ENCODE peak calls at places on chromosomes 7 and 10, in five cellular contexts. H is tibial nerve, M is A549, G is colonic mucosa, U is DND-41. T is an unnamed sample. For H3K4me1, the result is how much of the 10 kb centered on the place peaks cover.

GRCh38 chr7:74233655-74234280 is 20.4 kb downstream of the RFC2 start:
- DNase-seq in H (no peak), M (no peak), G (no peak), U (no peak), T (no peak)

GRCh38 chr10:119254355-119254754 is 47.0 kb downstream of the GRK5 start:
- DNase-seq in H (no peak), M (no peak), G (no peak), U (no peak), T (no peak)

GRCh38 chr10:97895915-97896314 is 46.3 kb downstream of the GOLGA7B start:
- DNase-seq in H (no peak), M (no peak), G (no peak), U (no peak), T (no peak)

GRCh38 chr10:70492786-70493659 is 14.5 kb downstream of the PALD1 start:
- DNase-seq in H (no peak), M (no peak), G (no peak), U (no peak), T (no peak)

GRCh38 chr10:112375721-112376577 is 2.0 kb downstream of the ACSL5 start:
- DNase-seq in H (peak), M (no peak), G (peak), U (peak), T (peak)

GRCh38 chr7:39910108-39910869 is 39.8 kb upstream of the CDK13 start:
- DNase-seq in H (no peak), M (no peak), G (no peak), U (no peak), T (no peak)

GRCh38 chr7:98284335-98285036 is 3.0 kb downstream of the BRI3 start:
- DNase-seq in H (peak), M (peak), G (peak), U (no peak), T (no peak)

GRCh38 chr10:70558871-70559810 is 43.4 kb downstream of the PRF1 start:
- DNase-seq in H (peak), M (peak), G (peak), U (peak), T (peak)

GRCh38 chr10:11338160-11338844 is 273.1 kb downstream of the USP6NL start:
- DNase-seq in H (no peak), M (no peak), G (no peak), U (no peak), T (no peak)

GRCh38 chr10:112203328-112204076 is 19.9 kb upstream of the GPAM start:
- DNase-seq in H (no peak), M (no peak), G (no peak), U (no peak), T (no peak)

GRCh38 chr7:76000566-76000965 is 6.2 kb upstream of the TMEM120A start:
- DNase-seq in H (no peak), M (no peak), G (no peak), U (no peak), T (no peak)

GRCh38 chr10:58189269-58189668 is 78.4 kb downstream of the IPMK start:
- DNase-seq in H (no peak), M (peak), G (no peak), U (no peak), T (no peak)

GRCh38 chr10:23073527-23073926 is 21.9 kb upstream of the MSRB2 start:
- DNase-seq in H (no peak), M (no peak), G (no peak), U (no peak), T (no peak)

GRCh38 chr7:71198887-71199286 is 66.9 kb downstream of the GALNT17 start:
- DNase-seq in H (no peak), M (no peak), G (no peak), U (no peak), T (no peak)

DNA sequence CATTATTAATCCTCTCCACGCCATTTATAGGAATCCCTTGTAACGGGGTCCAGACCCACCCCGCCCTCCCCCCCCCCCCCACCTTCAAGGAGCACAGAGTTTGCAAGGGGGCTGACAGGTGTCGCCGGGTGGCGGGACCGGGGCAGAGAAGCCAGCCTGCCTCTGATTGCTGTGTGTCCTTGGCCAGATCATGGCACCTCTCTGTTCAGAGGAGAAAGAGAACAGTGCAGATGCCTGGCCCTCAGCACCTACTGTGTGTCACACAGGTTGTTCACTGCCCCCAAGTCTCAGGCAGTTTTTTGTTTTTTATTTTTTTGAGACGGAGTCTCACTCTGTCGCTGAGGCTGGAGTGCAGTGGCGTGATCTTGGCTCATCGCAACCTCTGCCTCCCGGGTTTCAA is 5.4 kb upstream of the MICALL2 start:
- DNase-seq in H (no peak), M (no peak), G (no peak), U (no peak), T (no peak)
- H3K4me1 ChIP-seq in H (half or more), M (half or more), G (under half), U (under half), T (under half)

GRCh38 chr10:369441-370221 is 234.4 kb downstream of the ZMYND11 start:
- DNase-seq in H (no peak), M (no peak), G (no peak), U (no peak), T (no peak)

GRCh38 chr10:366186-366585 is 230.9 kb downstream of the ZMYND11 start:
- DNase-seq in H (no peak), M (no peak), G (no peak), U (no peak), T (no peak)

GRCh38 chr10:370222-370825 is 235.1 kb downstream of the ZMYND11 start:
- DNase-seq in H (no peak), M (no peak), G (no peak), U (no peak), T (no peak)

GRCh38 chr10:371515-371914 is 236.3 kb downstream of the ZMYND11 start:
- DNase-seq in H (no peak), M (no peak), G (no peak), U (no peak), T (no peak)

DNA sequence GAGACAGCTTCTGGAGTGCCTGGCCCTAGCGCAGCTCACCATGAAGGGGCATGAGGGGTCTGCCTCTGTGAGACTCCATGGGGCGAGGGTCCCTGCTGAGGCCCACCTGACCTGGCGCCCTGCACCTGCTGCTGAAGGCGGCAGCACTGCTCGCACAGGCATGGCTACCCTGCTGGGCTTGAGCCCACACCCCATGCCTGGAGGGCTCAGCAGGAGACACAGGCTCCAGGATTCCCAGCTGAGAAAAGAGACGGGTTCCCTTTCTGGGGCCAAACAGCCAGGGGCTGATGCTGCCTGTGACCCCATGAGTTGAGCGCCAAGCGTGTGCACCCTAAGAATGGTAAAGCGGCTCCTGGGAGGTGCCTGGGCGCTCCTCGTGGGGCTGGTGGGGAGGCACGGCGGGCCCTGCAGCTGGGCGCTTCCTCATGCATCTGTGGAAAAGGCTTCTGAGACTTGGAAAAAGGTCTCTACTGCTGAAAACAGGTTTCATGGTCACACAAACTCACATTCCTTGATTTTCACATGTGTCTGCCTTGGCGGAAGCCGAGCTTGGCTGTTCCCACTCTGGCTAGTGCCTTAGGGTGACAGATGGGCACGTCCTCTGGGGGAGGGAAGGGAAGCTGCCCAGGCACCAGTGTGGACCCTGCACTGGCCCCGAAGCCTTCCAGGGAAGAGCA is 233.5 kb downstream of the ZMYND11 start:
- DNase-seq in H (no peak), M (no peak), G (no peak), U (no peak), T (no peak)
- H3K27ac ChIP-seq in H (no peak), M (peak), G (no peak), U (peak), T (no peak)

GRCh38 chr10:6580279-6581029 is 378 bp upstream of the PRKCQ start:
- DNase-seq in H (peak), M (peak), G (peak), U (peak), T (peak)

GRCh38 chr10:6579904-6580278 is at the start of gene PRKCQ:
- DNase-seq in H (no peak), M (peak), G (peak), U (no peak), T (no peak)

GRCh38 chr10:6579193-6579903 is 728 bp downstream of the PRKCQ start:
- DNase-seq in H (no peak), M (peak), G (no peak), U (no peak), T (peak)

GRCh38 chr10:6576326-6576725 is 3.8 kb downstream of the PRKCQ start:
- DNase-seq in H (no peak), M (no peak), G (no peak), U (peak), T (peak)

DNA sequence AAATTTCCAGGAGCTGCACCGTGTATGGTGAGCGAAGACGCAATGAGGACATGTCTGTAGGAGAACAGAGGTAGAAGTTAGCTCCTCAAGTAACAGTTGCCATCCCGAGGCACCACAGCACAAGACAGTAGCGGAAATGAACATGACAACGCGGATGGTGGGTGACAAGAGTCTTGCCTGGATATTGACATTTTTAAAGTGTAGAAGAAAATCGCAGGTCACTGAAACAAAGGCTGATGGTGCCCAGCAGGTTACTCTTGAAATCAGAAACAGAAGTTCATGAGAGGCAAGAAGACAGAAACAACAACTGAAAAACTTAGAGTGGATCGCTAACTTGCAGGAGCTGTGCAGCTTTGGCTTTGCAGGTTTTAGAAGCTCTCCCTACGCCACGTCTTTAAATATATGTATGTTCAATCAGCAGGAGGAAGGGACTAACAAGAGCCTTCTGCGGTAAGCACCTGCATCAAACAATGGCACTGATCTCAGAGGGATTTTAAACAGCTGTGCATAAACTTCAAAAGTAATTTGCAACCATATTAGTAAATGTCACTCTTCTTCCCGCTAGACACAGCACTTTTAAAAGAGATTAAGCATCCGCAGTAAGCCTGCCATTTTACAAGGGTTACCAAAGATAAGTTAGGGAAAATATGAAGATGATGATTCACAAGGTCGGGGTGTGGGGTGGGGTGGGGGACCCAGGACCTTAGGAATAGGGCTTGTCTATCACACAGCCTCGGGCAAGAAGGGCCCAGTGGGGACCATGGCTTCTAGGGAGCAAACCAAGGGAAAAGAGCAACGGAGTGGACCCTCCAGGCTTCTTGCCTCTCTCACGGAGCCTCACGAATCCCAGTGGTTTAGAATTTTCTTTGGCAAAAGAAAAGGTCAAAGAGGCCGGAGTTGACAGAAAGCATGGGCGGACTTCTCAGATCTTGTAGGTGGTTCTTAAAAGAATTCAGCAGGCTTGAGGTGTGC is 1.6 kb downstream of the PRKCQ start:
- DNase-seq in H (no peak), M (no peak), G (no peak), U (peak), T (peak)
- H3K4me3 ChIP-seq in H (no peak), M (no peak), G (peak), U (peak), T (peak)

DNA sequence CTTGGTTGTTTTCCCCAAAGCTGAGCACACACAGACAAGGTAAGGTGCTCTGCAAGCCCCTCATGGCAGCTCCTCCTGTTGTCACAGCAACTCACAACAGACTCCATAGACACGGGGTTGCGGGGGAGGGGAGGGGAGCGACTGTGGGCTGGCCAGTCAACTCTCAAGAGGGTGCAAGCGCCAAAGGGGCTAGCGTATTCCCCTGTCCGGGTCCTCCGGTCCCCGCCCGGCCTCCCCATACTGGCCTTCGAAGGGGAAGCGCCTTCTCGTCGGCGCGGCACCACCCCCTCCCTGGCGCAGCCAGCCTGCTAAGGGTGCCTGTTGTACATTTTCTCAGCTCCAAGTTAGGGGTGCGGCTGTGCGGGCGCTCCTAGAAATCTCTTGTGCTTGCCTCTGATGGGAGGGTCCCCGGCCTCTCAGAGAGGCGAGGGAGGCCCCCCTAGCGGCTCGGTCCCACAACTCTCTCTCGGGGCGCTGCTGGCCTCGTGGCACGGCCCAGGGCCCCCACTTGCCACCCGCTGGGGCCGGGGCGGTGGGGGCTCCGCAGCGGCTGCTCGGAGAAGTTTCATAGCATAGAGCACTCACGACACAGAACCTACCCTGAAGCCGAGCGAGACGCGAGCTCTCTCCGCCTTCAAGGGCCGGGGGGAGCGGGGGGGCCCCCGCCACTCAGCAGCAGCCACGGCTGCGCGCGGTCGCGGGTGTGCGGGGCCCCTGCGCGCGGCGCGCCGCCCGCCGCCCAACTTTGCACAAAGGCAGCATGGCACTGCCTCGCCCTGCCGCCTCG is 420 bp downstream of the RHOBTB1 start:
- DNase-seq in H (peak), M (peak), G (peak), U (peak), T (no peak)
- H3K4me1 ChIP-seq in H (under half), M (under half), G (under half), U (under half), T (under half)

GRCh38 chr7:23768022-23768421 is 58.0 kb downstream of the STK31 start:
- DNase-seq in H (no peak), M (no peak), G (no peak), U (no peak), T (no peak)

GRCh38 chr7:23765943-23766342 is 55.9 kb downstream of the STK31 start:
- DNase-seq in H (no peak), M (no peak), G (no peak), U (no peak), T (no peak)

GRCh38 chr7:23767514-23767913 is 57.5 kb downstream of the STK31 start:
- DNase-seq in H (no peak), M (no peak), G (no peak), U (no peak), T (no peak)
- H3K27ac ChIP-seq in H (no peak), M (no peak), G (no peak), U (no peak), T (no peak)

DNA sequence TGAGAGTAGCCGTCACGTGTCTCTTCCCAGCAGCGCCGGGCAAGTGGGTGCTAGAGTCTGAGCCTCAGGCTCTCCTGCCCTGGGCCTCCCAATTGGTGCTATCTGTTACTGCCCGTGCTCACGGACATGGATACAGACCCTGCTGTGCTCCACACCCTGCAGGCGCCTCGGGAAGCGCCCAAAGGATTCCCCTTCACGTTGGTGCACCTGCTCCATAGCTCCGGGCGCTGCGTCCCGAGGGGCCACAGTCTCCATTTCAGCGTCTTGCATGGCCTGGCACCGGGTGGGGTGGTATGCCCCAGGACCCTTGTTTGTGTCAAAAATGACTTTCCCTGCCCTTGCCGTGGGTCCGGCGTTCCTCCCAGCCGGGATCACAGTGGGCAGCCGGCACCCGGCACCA is 13.8 kb upstream of the ZNF212 start:
- DNase-seq in H (no peak), M (no peak), G (no peak), U (no peak), T (no peak)
- H3K4me3 ChIP-seq in H (no peak), M (no peak), G (no peak), U (no peak), T (no peak)

GRCh38 chr7:105003275-105003674 is 10.7 kb upstream of the KMT2E start:
- DNase-seq in H (no peak), M (peak), G (no peak), U (no peak), T (no peak)

GRCh38 chr7:105003875-105004510 is 10.0 kb upstream of the KMT2E start:
- DNase-seq in H (no peak), M (no peak), G (no peak), U (no peak), T (no peak)

GRCh38 chr7:105000190-105000589 is 13.8 kb upstream of the KMT2E start:
- DNase-seq in H (no peak), M (no peak), G (no peak), U (no peak), T (no peak)

GRCh38 chr7:105000927-105001336 is 13.1 kb upstream of the KMT2E start:
- DNase-seq in H (no peak), M (no peak), G (no peak), U (no peak), T (no peak)

GRCh38 chr7:105001652-105002184 is 12.3 kb upstream of the KMT2E start:
- DNase-seq in H (no peak), M (no peak), G (no peak), U (no peak), T (no peak)
- H3K4me1 ChIP-seq in H (half or more), M (half or more), G (under half), U (under half), T (half or more)